ENCODE peak calls at places on chromosomes 11 and 22, in five cellular contexts. One of them, this sample, is unnamed.

GRCh38 chr11:83613767-83614121 is 327.6 kb upstream of the CCDC90B start:
- DNase-seq in IMR-90: no peak
- DNase-seq in esophagus squamous epithelium: no peak
- DNase-seq in suprapubic skin: no peak
- DNase-seq in heart left ventricle: no peak
- DNase-seq in this sample: no peak

GRCh38 chr11:124070906-124071621 is 29.9 kb upstream of the OR10G7 start:
- DNase-seq in heart left ventricle: no peak
- DNase-seq in esophagus squamous epithelium: no peak
- DNase-seq in suprapubic skin: peak; percentile 72
- DNase-seq in IMR-90: peak; percentile 78
- DNase-seq in this sample: peak; percentile 13

GRCh38 chr11:35105319-35106063 is 33.5 kb upstream of the CD44 start:
- DNase-seq in heart left ventricle: peak; percentile 63
- DNase-seq in suprapubic skin: no peak
- DNase-seq in esophagus squamous epithelium: no peak
- DNase-seq in IMR-90: no peak
- DNase-seq in this sample: no peak

GRCh38 chr11:116648229-116649174 is 124.3 kb downstream of the BUD13 start:
- DNase-seq in esophagus squamous epithelium: no peak
- DNase-seq in IMR-90: no peak
- DNase-seq in suprapubic skin: no peak
- DNase-seq in heart left ventricle: no peak
- DNase-seq in this sample: no peak

GRCh38 chr11:36540998-36541397 is 26.8 kb upstream of the RAG1 start:
- DNase-seq in esophagus squamous epithelium: no peak
- DNase-seq in IMR-90: peak; percentile 45
- DNase-seq in heart left ventricle: peak; percentile 40
- DNase-seq in suprapubic skin: no peak
- DNase-seq in this sample: peak; percentile 25

GRCh38 chr11:119713361-119714040 is 15.5 kb downstream of the NECTIN1 start:
- DNase-seq in suprapubic skin: no peak
- DNase-seq in heart left ventricle: no peak
- DNase-seq in IMR-90: no peak
- DNase-seq in esophagus squamous epithelium: no peak
- DNase-seq in this sample: no peak

GRCh38 chr11:133476570-133477262 is 55.6 kb downstream of the OPCML start:
- DNase-seq in suprapubic skin: no peak
- DNase-seq in heart left ventricle: no peak
- DNase-seq in esophagus squamous epithelium: no peak
- DNase-seq in IMR-90: no peak
- DNase-seq in this sample: no peak

GRCh38 chr11:46248270-46249102 is 29.0 kb upstream of the CREB3L1 start:
- DNase-seq in suprapubic skin: no peak
- DNase-seq in IMR-90: peak; percentile 98
- DNase-seq in heart left ventricle: no peak
- DNase-seq in esophagus squamous epithelium: no peak
- DNase-seq in this sample: peak; percentile 89

GRCh38 chr11:102749101-102749725 is 24.5 kb upstream of the MMP8 start:
- DNase-seq in suprapubic skin: no peak
- DNase-seq in IMR-90: no peak
- DNase-seq in heart left ventricle: no peak
- DNase-seq in esophagus squamous epithelium: no peak
- DNase-seq in this sample: no peak

GRCh38 chr22:43159484-43160178 is 8.3 kb downstream of the TSPO start:
- DNase-seq in heart left ventricle: no peak
- DNase-seq in IMR-90: no peak
- DNase-seq in esophagus squamous epithelium: no peak
- DNase-seq in suprapubic skin: no peak
- DNase-seq in this sample: no peak

GRCh38 chr22:43160497-43161126 is 9.3 kb downstream of the TSPO start:
- DNase-seq in suprapubic skin: no peak
- DNase-seq in esophagus squamous epithelium: no peak
- DNase-seq in IMR-90: no peak
- DNase-seq in heart left ventricle: no peak
- DNase-seq in this sample: no peak

GRCh38 chr22:43163241-43163795 is 12.0 kb downstream of the TSPO start:
- DNase-seq in esophagus squamous epithelium: no peak
- DNase-seq in IMR-90: no peak
- DNase-seq in heart left ventricle: no peak
- DNase-seq in suprapubic skin: no peak
- DNase-seq in this sample: no peak

GRCh38 chr22:43164636-43165035 is 13.3 kb downstream of the TSPO start:
- DNase-seq in esophagus squamous epithelium: no peak
- DNase-seq in heart left ventricle: peak; percentile 25
- DNase-seq in IMR-90: no peak
- DNase-seq in suprapubic skin: no peak
- DNase-seq in this sample: no peak

DNA sequence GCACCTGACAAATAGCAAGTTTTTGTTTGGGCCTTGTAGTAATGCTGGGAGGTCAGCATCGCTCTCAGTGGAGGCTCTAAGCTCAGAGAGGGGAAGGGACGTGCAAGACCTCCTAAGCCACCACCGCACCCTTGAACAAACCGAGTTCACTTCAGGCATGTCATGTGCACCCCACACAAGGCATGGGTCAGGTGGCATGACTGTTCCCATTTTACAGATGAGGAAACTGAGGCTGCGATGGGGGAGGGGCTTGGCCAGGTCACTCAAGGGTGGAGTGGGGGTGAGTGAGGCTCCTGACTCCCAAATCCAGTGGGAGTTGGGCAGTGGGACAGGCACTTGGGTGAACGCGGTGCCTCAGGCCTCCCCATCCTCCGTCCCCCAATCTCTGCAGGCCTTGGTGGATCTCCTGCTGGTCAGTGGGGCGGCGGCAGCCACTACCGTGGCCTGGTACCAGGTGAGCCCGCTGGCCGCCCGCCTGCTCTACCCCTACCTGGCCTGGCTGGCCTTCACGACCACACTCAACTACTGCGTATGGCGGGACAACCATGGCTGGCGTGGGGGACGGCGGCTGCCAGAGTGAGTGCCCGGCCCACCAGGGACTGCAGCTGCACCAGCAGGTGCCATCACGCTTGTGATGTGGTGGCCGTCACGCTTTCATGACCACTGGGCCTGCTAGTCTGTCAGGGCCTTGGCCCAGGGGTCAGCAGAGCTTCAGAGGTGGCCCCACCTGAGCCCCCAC is 11.2 kb downstream of the TSPO start:
- DNase-seq in suprapubic skin: no peak
- DNase-seq in heart left ventricle: no peak
- DNase-seq in esophagus squamous epithelium: no peak
- DNase-seq in IMR-90: no peak
- DNase-seq in this sample: no peak
- TF ChIP-seq POLR2A in suprapubic skin: no peak
- TF ChIP-seq POLR2A in heart left ventricle: no peak
- TF ChIP-seq POLR2A in esophagus squamous epithelium: no peak
- TF ChIP-seq POLR2A in IMR-90: no peak
- TF ChIP-seq POLR2A in this sample: no peak

GRCh38 chr11:62123669-62124185 is at the start of gene INCENP:
- DNase-seq in IMR-90: peak; percentile 98
- DNase-seq in suprapubic skin: peak; percentile 97
- DNase-seq in heart left ventricle: peak; percentile 97
- DNase-seq in esophagus squamous epithelium: peak; percentile 85
- DNase-seq in this sample: peak; percentile 91

GRCh38 chr11:62125881-62126280 is 2.1 kb downstream of the INCENP start:
- DNase-seq in suprapubic skin: peak; percentile 10
- DNase-seq in heart left ventricle: no peak
- DNase-seq in IMR-90: no peak
- DNase-seq in esophagus squamous epithelium: no peak
- DNase-seq in this sample: no peak

GRCh38 chr11:62122076-62122475 is 1.7 kb upstream of the INCENP start:
- DNase-seq in esophagus squamous epithelium: no peak
- DNase-seq in IMR-90: no peak
- DNase-seq in heart left ventricle: no peak
- DNase-seq in suprapubic skin: no peak
- DNase-seq in this sample: no peak

GRCh38 chr11:62125316-62125715 is 1.5 kb downstream of the INCENP start:
- DNase-seq in IMR-90: no peak
- DNase-seq in esophagus squamous epithelium: no peak
- DNase-seq in heart left ventricle: no peak
- DNase-seq in suprapubic skin: no peak
- DNase-seq in this sample: no peak

DNA sequence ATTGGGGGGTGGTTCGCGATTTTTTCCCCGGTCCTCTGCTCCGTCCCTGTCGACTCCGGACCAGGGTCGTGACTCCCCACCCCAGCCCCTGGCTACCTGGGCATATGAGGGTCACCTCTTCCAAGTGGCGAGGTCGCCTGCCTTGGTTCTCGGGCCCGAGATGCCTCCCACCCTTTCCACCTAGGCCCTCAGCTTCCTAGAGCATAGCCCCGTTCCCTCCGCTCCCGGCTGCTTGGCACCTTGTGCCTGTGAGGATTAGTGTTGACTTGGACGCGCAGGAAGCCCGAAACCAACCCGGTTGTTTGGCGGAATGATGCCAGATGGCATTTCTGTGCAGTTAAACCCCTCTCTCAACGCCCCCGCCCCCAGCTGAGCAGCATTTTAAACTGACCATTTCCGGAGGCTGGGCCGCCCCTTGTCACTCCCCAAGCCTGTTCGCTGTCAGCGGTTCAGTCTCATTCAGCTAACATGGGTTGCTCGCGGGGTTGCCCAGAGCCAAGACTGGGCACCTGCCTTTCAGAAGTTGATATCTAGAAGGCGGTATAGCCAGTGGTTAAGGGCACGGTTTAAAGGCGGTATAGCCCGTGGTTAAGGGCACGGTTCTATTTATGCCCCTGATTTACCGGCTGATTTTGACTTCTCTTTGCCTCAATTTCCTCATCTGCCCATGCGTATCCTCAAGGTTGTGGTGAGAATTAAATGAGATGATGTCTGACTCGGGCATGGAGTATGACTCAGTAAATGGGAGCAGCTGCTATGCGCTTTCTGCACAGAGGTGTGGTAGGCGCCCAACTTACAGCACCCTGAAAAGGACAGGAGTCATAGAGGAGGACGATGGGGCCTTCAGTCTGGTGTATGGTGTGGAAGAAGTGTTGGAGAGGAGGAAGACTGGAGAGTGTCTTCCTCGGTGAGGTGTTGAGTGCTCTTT is 639 bp downstream of the INCENP start:
- DNase-seq in suprapubic skin: no peak
- DNase-seq in heart left ventricle: no peak
- DNase-seq in esophagus squamous epithelium: no peak
- DNase-seq in IMR-90: peak; percentile 52
- DNase-seq in this sample: peak; percentile 30
- TF ChIP-seq POLR2A in suprapubic skin: no peak
- TF ChIP-seq POLR2A in heart left ventricle: no peak
- TF ChIP-seq POLR2A in esophagus squamous epithelium: no peak
- TF ChIP-seq POLR2A in IMR-90: no peak
- TF ChIP-seq POLR2A in this sample: peak; percentile 14

GRCh38 chr11:73397468-73398131 is 21.4 kb downstream of the RELT start:
- DNase-seq in IMR-90: no peak
- DNase-seq in suprapubic skin: no peak
- DNase-seq in heart left ventricle: no peak
- DNase-seq in esophagus squamous epithelium: no peak
- DNase-seq in this sample: no peak
- TF ChIP-seq POLR2A in IMR-90: no peak
- TF ChIP-seq POLR2A in suprapubic skin: no peak
- TF ChIP-seq POLR2A in heart left ventricle: no peak
- TF ChIP-seq POLR2A in esophagus squamous epithelium: no peak
- TF ChIP-seq POLR2A in this sample: no peak

GRCh38 chr22:45859231-45860161 is 117.5 kb downstream of the WNT7B start:
- DNase-seq in esophagus squamous epithelium: no peak
- DNase-seq in IMR-90: peak; percentile 21
- DNase-seq in suprapubic skin: no peak
- DNase-seq in heart left ventricle: no peak
- DNase-seq in this sample: no peak
- TF ChIP-seq POLR2A in esophagus squamous epithelium: no peak
- TF ChIP-seq POLR2A in IMR-90: no peak
- TF ChIP-seq POLR2A in suprapubic skin: no peak
- TF ChIP-seq POLR2A in heart left ventricle: no peak
- TF ChIP-seq POLR2A in this sample: no peak

GRCh38 chr11:121418625-121419114 is 33.4 kb upstream of the SORL1 start:
- DNase-seq in esophagus squamous epithelium: no peak
- DNase-seq in suprapubic skin: no peak
- DNase-seq in IMR-90: no peak
- DNase-seq in heart left ventricle: peak; percentile 59
- DNase-seq in this sample: no peak
- TF ChIP-seq POLR2A in esophagus squamous epithelium: no peak
- TF ChIP-seq POLR2A in suprapubic skin: no peak
- TF ChIP-seq POLR2A in IMR-90: no peak
- TF ChIP-seq POLR2A in heart left ventricle: no peak
- TF ChIP-seq POLR2A in this sample: no peak

GRCh38 chr22:25402501-25403283 is 161.8 kb upstream of the GRK3 start:
- DNase-seq in esophagus squamous epithelium: no peak
- DNase-seq in heart left ventricle: peak; percentile 51
- DNase-seq in suprapubic skin: no peak
- DNase-seq in IMR-90: peak; percentile 59
- DNase-seq in this sample: peak; percentile 40
- TF ChIP-seq POLR2A in esophagus squamous epithelium: no peak
- TF ChIP-seq POLR2A in heart left ventricle: no peak
- TF ChIP-seq POLR2A in suprapubic skin: no peak
- TF ChIP-seq POLR2A in IMR-90: no peak
- TF ChIP-seq POLR2A in this sample: no peak

DNA sequence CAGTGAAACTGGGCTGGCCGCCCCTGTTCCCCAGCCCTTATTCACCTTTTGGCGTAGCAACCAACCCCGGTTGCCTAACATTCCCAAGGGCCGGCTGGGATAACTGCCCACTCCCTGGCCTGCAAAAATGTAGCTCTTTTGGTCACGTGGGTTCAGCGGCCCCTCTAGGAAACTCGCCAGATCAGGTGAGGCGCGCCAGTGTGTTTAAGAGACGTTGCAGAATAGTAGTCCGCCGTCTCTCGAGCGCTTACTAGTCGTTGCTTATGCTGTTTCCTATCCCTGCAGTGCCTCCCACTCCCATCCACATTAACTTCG is 592 bp downstream of the CEP57 start:
- DNase-seq in esophagus squamous epithelium: peak; percentile 23
- DNase-seq in IMR-90: peak; percentile 64
- DNase-seq in heart left ventricle: peak; percentile 53
- DNase-seq in suprapubic skin: peak; percentile 85
- DNase-seq in this sample: peak; percentile 3
- TF ChIP-seq POLR2A in esophagus squamous epithelium: no peak
- TF ChIP-seq POLR2A in IMR-90: no peak
- TF ChIP-seq POLR2A in heart left ventricle: no peak
- TF ChIP-seq POLR2A in suprapubic skin: no peak
- TF ChIP-seq POLR2A in this sample: no peak